ENCODE peak calls at places on chromosome 17, in eight cellular contexts. O, P, K, A, G, Z, Y and R are unnamed samples.

GRCh38 chr17:65115721-65116312 is 21.4 kb upstream of the RGS9 start:
- DNase-seq in K (no peak), P (no peak), Y (no peak), Z (no peak), G (no peak), O (no peak), A (no peak), R (no peak)

GRCh38 chr17:69314246-69315030 is 12.5 kb downstream of the ABCA5 start:
- DNase-seq in K (no peak), Z (no peak), A (no peak), P (no peak), Y (no peak), G (no peak), O (no peak), R (no peak)

GRCh38 chr17:73760186-73760758 is 116.0 kb upstream of the SDK2 start:
- DNase-seq in Z (no peak), K (no peak), A (no peak), G (no peak), O (no peak), P (no peak), Y (no peak), R (no peak)

GRCh38 chr17:8051831-8052230 is 13.0 kb downstream of the ALOX15B start:
- DNase-seq in Y (no peak), P (no peak), O (no peak), G (no peak), A (no peak), Z (no peak), K (no peak), R (no peak)

GRCh38 chr17:10316986-10317834 is 55.6 kb downstream of the MYH13 start:
- DNase-seq in K (no peak), P (no peak), Z (no peak), Y (peak), O (no peak), A (peak), G (peak), R (peak)

GRCh38 chr17:29594441-29595090 is 1.6 kb downstream of the ANKRD13B start:
- DNase-seq in A (no peak), G (peak), Z (no peak), P (no peak), Y (no peak), K (no peak), O (no peak), R (peak)

GRCh38 chr17:83192161-83192788 is 112.9 kb downstream of the METRNL start:
- DNase-seq in A (no peak), O (peak), P (no peak), Z (no peak), G (no peak), Y (no peak), K (no peak), R (peak)

GRCh38 chr17:78557598-78558039 is 19.6 kb downstream of the DNAH17 start:
- DNase-seq in P (no peak), K (peak), Z (no peak), O (no peak), G (no peak), Y (no peak), A (no peak), R (no peak)

GRCh38 chr17:51948128-51948527 is 210.4 kb downstream of the CA10 start:
- DNase-seq in Y (no peak), O (no peak), P (no peak), Z (no peak), G (no peak), A (no peak), K (no peak), R (no peak)

GRCh38 chr17:14630025-14630424 is 329.1 kb downstream of the HS3ST3B1 start:
- DNase-seq in K (no peak), Z (no peak), P (no peak), A (no peak), O (no peak), Y (no peak), G (no peak), R (no peak)

GRCh38 chr17:27958708-27959381 is 65.7 kb upstream of the LYRM9 start:
- DNase-seq in O (no peak), A (no peak), Z (no peak), G (no peak), Y (no peak), P (no peak), K (no peak), R (no peak)

GRCh38 chr17:72134560-72135399 is 14.0 kb downstream of the SOX9 start:
- DNase-seq in K (no peak), A (no peak), Y (no peak), P (no peak), O (no peak), G (no peak), Z (no peak), R (no peak)

GRCh38 chr17:7888184-7888920 is at the start of gene CHD3:
- DNase-seq in Z (no peak), K (peak), G (no peak), P (no peak), O (no peak), Y (no peak), A (peak), R (no peak)

GRCh38 chr17:43308999-43309398 is 75.2 kb upstream of the RNU2-1 start:
- DNase-seq in Z (no peak), G (no peak), A (no peak), P (no peak), K (no peak), Y (no peak), O (no peak), R (no peak)

GRCh38 chr17:56678249-56679144 is 85.0 kb downstream of the NOG start:
- DNase-seq in Y (no peak), Z (no peak), P (no peak), O (no peak), A (peak), K (no peak), G (no peak), R (no peak)

GRCh38 chr17:34840758-34841157 is 120.5 kb downstream of the CCT6B start:
- DNase-seq in G (no peak), K (no peak), P (no peak), O (no peak), Z (peak), Y (no peak), A (no peak), R (no peak)

GRCh38 chr17:21282231-21282630 is 2.3 kb upstream of the MAP2K3 start:
- DNase-seq in O (peak), Z (no peak), K (peak), A (peak), P (peak), G (no peak), Y (no peak), R (peak)

GRCh38 chr17:3916013-3916696 is at the start of gene P2RX1:
- DNase-seq in A (no peak), G (no peak), P (no peak), O (no peak), Z (no peak), Y (peak), K (no peak), R (no peak)

GRCh38 chr17:50507871-50508572 is at the start of gene MYCBPAP:
- DNase-seq in O (peak), G (peak), P (no peak), Y (peak), A (peak), Z (peak), K (no peak), R (peak)

GRCh38 chr17:78122221-78122990 is 6.1 kb downstream of the TMC6 start:
- DNase-seq in K (no peak), A (no peak), O (no peak), Z (no peak), Y (no peak), P (no peak), G (no peak), R (no peak)

GRCh38 chr17:83179378-83179777 is 100.0 kb downstream of the METRNL start:
- DNase-seq in G (no peak), O (no peak), Z (no peak), P (no peak), A (peak), K (no peak), Y (peak), R (peak)

GRCh38 chr17:4953461-4953961 is 2.6 kb downstream of the ENO3 start:
- DNase-seq in Z (no peak), A (no peak), P (no peak), K (no peak), O (peak), Y (no peak), G (no peak), R (no peak)

GRCh38 chr17:74759941-74760340 is 11.5 kb downstream of the NHERF1 start:
- DNase-seq in K (peak), Z (no peak), P (no peak), G (no peak), A (peak), Y (no peak), O (no peak), R (no peak)

GRCh38 chr17:3535253-3535995 is 22.2 kb downstream of the TRPV3 start:
- DNase-seq in Z (peak), O (no peak), G (peak), K (peak), Y (no peak), A (peak), P (peak), R (peak)

GRCh38 chr17:73878923-73879322 is 234.7 kb upstream of the SDK2 start:
- DNase-seq in K (no peak), O (no peak), G (no peak), Y (no peak), Z (no peak), A (no peak), P (no peak), R (no peak)

GRCh38 chr17:19647697-19648474 is 665 bp upstream of the ALDH3A2 start:
- DNase-seq in K (peak), A (peak), P (no peak), Y (no peak), G (peak), O (peak), Z (peak), R (peak)

GRCh38 chr17:17763136-17763535 is 73.7 kb downstream of the SREBF1 start:
- DNase-seq in O (no peak), G (no peak), Z (no peak), P (no peak), A (no peak), K (no peak), Y (no peak), R (no peak)

GRCh38 chr17:56577810-56578209 is 15.7 kb upstream of the NOG start:
- DNase-seq in Y (no peak), G (peak), Z (no peak), K (no peak), P (no peak), A (no peak), O (no peak), R (no peak)

GRCh38 chr17:67011527-67012175 is 32.7 kb upstream of the CACNG1 start:
- DNase-seq in Y (no peak), G (no peak), P (no peak), Z (no peak), O (no peak), K (no peak), A (no peak), R (no peak)

GRCh38 chr17:72004011-72004427 is 116.8 kb upstream of the SOX9 start:
- DNase-seq in Y (no peak), Z (no peak), K (no peak), P (no peak), A (no peak), G (no peak), O (no peak), R (no peak)

GRCh38 chr17:15398291-15398690 is 56.9 kb upstream of the TEKT3 start:
- DNase-seq in K (peak), P (no peak), Z (no peak), Y (no peak), G (no peak), O (no peak), A (no peak), R (no peak)

GRCh38 chr17:77754956-77755355 is 203.5 kb upstream of the TNRC6C start:
- DNase-seq in Y (no peak), A (no peak), K (no peak), G (no peak), O (no peak), P (no peak), Z (no peak), R (no peak)

GRCh38 chr17:27276653-27277156 is 17.2 kb upstream of the WSB1 start:
- DNase-seq in O (no peak), Y (no peak), P (no peak), G (no peak), K (no peak), A (peak), Z (no peak), R (no peak)

GRCh38 chr17:81238815-81239713 is at the start of the genes NDUFAF8 and TEPSIN:
- DNase-seq in K (peak), P (peak), Y (peak), Z (peak), O (peak), A (peak), G (peak), R (peak)
- TF ChIP-seq CTCF in K (no peak), P (no peak), Y (no peak), Z (no peak), O (no peak), A (no peak), G (no peak), R (no peak)

DNA sequence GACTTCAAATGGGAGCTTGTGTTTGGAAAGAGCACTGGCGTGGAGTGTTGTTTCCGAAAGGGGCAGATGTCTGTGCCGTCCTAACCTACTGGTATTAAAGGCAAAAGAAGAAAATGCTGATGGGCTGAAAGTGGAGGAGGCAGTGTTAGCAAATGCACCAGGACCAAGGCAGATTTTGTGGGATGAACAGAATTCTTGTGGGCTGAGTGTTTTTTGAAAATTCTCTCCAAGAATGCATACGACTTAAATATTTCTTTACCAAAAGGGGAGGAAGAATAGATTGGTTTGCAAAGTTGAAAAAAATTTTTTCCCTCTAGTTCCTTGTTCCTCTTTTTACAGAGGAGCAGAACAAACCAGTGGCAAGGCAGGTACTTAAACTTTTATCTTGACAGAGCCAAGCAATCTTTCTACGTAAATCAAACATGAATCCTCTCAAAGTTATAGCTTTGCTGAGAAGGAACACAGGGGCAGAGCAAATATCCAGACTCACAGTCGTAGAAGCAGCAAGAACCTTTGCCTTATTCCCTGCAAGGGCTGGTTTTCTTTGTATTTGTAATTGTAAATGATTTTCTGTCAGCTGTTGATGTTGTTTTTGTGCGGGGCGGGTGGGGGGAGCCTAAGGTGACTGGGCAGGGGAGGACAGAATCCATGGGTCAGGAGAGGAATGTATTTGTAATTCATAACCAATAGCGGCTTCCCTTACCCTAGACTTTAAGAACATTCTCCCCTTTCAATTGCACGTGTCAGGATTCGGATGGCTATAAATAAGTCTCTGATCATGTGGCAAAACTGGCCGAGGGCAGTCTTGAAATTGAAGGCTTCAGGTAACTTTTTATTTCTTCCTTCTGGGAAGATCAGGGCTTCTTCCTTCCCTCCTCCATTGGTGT is 16.6 kb downstream of the MARCHF10 start:
- DNase-seq in O (no peak), P (peak), Z (no peak), G (no peak), A (no peak), K (peak), Y (no peak), R (no peak)
- H3K27ac ChIP-seq in O (no peak), P (peak), Z (no peak), G (no peak), A (peak), K (no peak), Y (no peak), R (no peak)

GRCh38 chr17:48317732-48318131 is 112.3 kb downstream of the SKAP1 start:
- DNase-seq in P (no peak), O (no peak), K (no peak), Y (no peak), A (no peak), Z (no peak), G (no peak), R (no peak)

GRCh38 chr17:48326311-48326710 is 103.7 kb downstream of the SKAP1 start:
- DNase-seq in K (no peak), Y (no peak), G (no peak), P (no peak), Z (no peak), A (no peak), O (no peak), R (no peak)

DNA sequence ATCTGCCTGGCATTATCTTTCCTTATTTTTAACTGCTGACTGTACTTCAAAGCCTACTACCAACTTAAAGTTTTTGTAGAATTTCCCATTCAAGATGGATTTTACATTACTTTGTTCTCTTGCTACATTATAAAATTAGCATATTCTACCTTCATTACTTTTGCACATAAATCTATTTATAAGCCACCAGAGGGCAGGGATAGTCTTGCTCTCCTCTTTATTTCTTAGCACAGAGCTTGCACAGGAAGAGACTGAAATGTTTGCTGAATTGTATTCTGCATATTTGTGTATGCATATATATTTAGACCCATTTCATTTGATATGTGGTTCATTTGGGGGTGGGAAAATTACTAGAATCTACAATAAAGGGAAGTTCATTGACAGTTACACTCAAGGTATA is 108.0 kb downstream of the SKAP1 start:
- DNase-seq in Z (no peak), K (no peak), G (no peak), A (no peak), O (no peak), Y (no peak), P (no peak), R (no peak)
- TF ChIP-seq CTCF in Z (no peak), K (peak), G (no peak), A (no peak), O (no peak), Y (no peak), P (peak), R (no peak)

DNA sequence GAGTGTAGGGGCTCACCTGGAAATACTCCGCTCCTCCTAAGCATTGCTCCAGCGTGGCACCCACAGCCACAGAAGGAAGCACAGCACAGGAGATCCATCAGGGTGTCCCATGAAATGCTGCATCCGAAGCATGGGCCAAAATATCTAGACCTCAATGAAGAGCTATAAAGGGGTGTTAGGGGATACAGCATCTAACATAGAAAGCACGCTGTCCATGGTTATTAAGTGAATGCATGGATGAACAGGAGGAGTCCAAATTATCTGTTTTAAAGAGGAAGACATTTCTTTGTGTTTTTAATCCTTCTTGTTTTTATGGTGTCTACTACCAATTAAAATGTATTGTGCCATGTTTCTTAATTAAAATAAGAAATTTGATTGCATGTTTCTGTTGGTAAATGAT is 21.6 kb upstream of the KRT20 start:
- DNase-seq in A (no peak), Z (no peak), O (no peak), K (no peak), G (no peak), P (no peak), Y (no peak), R (no peak)
- H3K27ac ChIP-seq in A (no peak), Z (no peak), O (no peak), K (no peak), G (no peak), P (no peak), Y (no peak), R (no peak)

DNA sequence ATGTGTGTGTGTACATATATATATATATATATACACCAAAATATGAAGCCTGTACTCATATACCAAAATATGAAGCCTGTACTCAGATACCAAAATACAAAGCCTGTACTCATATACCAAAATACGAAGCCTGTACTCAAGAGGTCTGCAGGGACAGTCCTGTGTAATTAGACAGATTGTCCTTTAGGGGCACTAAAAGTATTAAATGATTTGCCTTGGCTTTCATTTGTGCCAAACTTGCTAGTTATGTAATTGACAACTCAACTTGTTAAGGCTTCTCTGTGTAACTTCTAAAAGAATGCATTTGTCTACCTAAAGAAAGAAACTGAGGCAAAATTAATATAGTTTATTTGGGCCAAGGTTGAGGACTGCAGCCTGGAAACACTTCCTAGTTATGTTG is 30.8 kb upstream of the DHX40 start:
- DNase-seq in Y (no peak), O (no peak), K (peak), Z (no peak), G (no peak), P (no peak), A (no peak), R (no peak)
- TF ChIP-seq CTCF in Y (peak), O (no peak), K (peak), Z (no peak), G (no peak), P (peak), A (peak), R (no peak)

DNA sequence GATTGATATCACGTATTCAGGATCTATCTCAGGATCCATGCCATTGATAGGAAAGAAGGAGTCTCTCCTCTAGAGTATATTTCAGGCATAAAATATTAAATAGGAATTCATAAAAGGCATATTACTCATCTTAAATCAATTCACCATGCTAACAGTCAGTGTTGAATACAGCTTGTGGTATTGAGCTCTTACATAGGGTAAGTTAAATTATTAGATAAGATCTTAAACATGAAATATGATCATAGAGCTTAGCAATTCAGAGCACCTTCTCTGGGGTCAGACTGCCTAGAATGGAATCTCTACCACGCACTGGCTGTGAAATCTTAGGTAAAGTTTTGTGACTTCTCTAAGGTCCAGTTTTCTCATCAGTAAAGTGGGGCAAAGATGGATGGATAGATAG is 20.8 kb downstream of the MARCHF10 start:
- DNase-seq in Y (no peak), G (no peak), Z (no peak), P (no peak), K (peak), A (no peak), O (no peak), R (no peak)
- H3K27ac ChIP-seq in Y (no peak), G (no peak), Z (no peak), P (no peak), K (no peak), A (no peak), O (no peak), R (no peak)

GRCh38 chr17:1899403-1900000 is 69.7 kb downstream of the RPA1 start:
- DNase-seq in Z (no peak), O (no peak), P (no peak), A (no peak), K (no peak), Y (no peak), G (no peak), R (no peak)
- TF ChIP-seq CTCF in Z (no peak), O (no peak), P (no peak), A (no peak), K (no peak), Y (peak), G (no peak), R (no peak)

GRCh38 chr17:81052199-81052997 is 17.4 kb downstream of the BAIAP2 start:
- DNase-seq in Y (no peak), O (no peak), K (no peak), P (no peak), A (no peak), G (no peak), Z (no peak), R (no peak)

GRCh38 chr17:81050645-81051625 is 16.0 kb downstream of the BAIAP2 start:
- DNase-seq in P (no peak), K (no peak), A (no peak), O (no peak), G (no peak), Z (no peak), Y (no peak), R (no peak)

GRCh38 chr17:81048827-81049371 is 13.9 kb downstream of the BAIAP2 start:
- DNase-seq in G (no peak), O (no peak), A (no peak), K (no peak), Y (no peak), Z (no peak), P (no peak), R (no peak)

GRCh38 chr17:81049372-81049911 is 14.5 kb downstream of the BAIAP2 start:
- DNase-seq in Y (no peak), K (no peak), Z (no peak), P (no peak), O (no peak), A (no peak), G (no peak), R (no peak)

GRCh38 chr17:81049973-81050551 is 15.1 kb downstream of the BAIAP2 start:
- DNase-seq in Y (no peak), P (no peak), G (no peak), K (peak), A (no peak), O (no peak), Z (no peak), R (no peak)
- H3K27ac ChIP-seq in Y (no peak), P (peak), G (peak), K (peak), A (no peak), O (no peak), Z (no peak), R (no peak)